ENCODE peak calls at places on chromosomes 7 and 10, in five cellular contexts. I is K562, E is HCT116, P is SK-N-SH, F is HepG2. Y is an unnamed sample.

GRCh38 chr10:110103921-110104461 is 96.2 kb downstream of the ADD3 start:
- DNase-seq in I (no peak), E (no peak), P (no peak), F (no peak), Y (no peak)

GRCh38 chr10:124007102-124007772 is 86.2 kb downstream of the CHST15 start:
- DNase-seq in I (no peak), E (no peak), P (no peak), F (no peak), Y (no peak)

GRCh38 chr10:1256139-1256720 is 200.0 kb downstream of the WDR37 start:
- DNase-seq in I (no peak), E (no peak), P (no peak), F (no peak), Y (no peak)

GRCh38 chr7:52189153-52189778 is 846.2 kb upstream of the POM121L12 start:
- DNase-seq in I (no peak), E (no peak), P (no peak), F (no peak), Y (no peak)

GRCh38 chr7:142104550-142105527 is 6.7 kb upstream of the MGAM2 start:
- DNase-seq in I (no peak), E (peak), P (no peak), F (peak), Y (no peak)

GRCh38 chr7:5796076-5796475 is 14.6 kb upstream of the RNF216 start:
- DNase-seq in I (no peak), E (no peak), P (no peak), F (no peak), Y (no peak)

GRCh38 chr10:22554481-22555182 is 159.7 kb downstream of the PIP4K2A start:
- DNase-seq in I (no peak), E (no peak), P (peak), F (no peak), Y (no peak)

GRCh38 chr10:17273403-17273802 is 45.4 kb downstream of the VIM start:
- DNase-seq in I (no peak), E (peak), P (no peak), F (no peak), Y (no peak)

GRCh38 chr10:75398630-75399460 is 2.7 kb downstream of the ZNF503 start:
- DNase-seq in I (no peak), E (no peak), P (no peak), F (no peak), Y (no peak)

GRCh38 chr10:113435881-113436280 is 117.0 kb upstream of the HABP2 start:
- DNase-seq in I (no peak), E (no peak), P (no peak), F (no peak), Y (no peak)

GRCh38 chr7:67753891-67754290 is 757.3 kb downstream of the TYW1 start:
- DNase-seq in I (no peak), E (no peak), P (no peak), F (peak), Y (peak)

GRCh38 chr7:143381427-143382125 is 431 bp downstream of the ZYX start:
- DNase-seq in I (peak), E (no peak), P (peak), F (no peak), Y (peak)

GRCh38 chr7:68535266-68535665 is 1063.0 kb upstream of the AUTS2 start:
- DNase-seq in I (no peak), E (no peak), P (no peak), F (no peak), Y (no peak)

GRCh38 chr7:108630002-108630401 is 60.3 kb downstream of the DNAJB9 start:
- DNase-seq in I (no peak), E (no peak), P (peak), F (no peak), Y (no peak)

GRCh38 chr7:83001362-83002040 is 161.2 kb downstream of the PCLO start:
- DNase-seq in I (no peak), E (no peak), P (no peak), F (no peak), Y (no peak)

GRCh38 chr7:13198036-13198435 is 510.6 kb downstream of the ARL4A start:
- DNase-seq in I (no peak), E (no peak), P (no peak), F (no peak), Y (no peak)

GRCh38 chr10:121988361-121989324 is at the start of gene TACC2:
- DNase-seq in I (no peak), E (peak), P (no peak), F (peak), Y (no peak)

GRCh38 chr10:31581741-31582323 is 262.8 kb downstream of the ZEB1 start:
- DNase-seq in I (no peak), E (peak), P (peak), F (no peak), Y (no peak)

GRCh38 chr10:86413046-86413728 is 46.6 kb upstream of the GRID1 start:
- DNase-seq in I (no peak), E (no peak), P (no peak), F (no peak), Y (no peak)

DNA sequence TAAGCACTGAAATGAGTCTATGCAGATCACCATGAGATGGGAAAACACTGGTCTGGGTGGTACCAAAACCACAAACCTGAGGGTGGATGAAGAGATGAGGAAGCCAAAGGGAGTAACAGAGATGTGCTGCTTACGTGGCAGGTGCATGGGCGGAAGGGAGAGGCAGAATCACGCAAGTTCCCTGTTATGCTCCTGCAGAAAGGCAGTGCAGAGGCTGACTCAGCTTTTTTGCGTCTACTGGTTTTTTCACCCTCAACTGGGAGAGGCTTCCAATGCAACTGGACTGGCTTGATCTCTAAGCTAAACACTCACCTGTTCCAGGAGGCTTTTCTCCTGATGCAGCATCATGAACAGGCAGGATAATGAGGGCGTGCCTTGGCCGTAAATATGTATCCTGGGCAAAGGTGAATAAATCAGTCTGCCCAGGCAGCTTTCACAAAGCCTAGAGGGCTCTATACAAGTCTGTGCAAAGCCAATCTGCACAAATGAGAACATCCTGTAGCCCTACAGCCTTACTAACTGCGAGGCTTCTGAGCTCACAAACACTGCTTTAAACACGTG is 95.4 kb upstream of the AFAP1L2 start:
- DNase-seq in I (no peak), E (no peak), P (no peak), F (no peak), Y (no peak)
- TF ChIP-seq JUND in I (no peak), E (no peak), P (no peak), F (no peak), Y (no peak)

GRCh38 chr10:20765066-20765465 is 132.0 kb downstream of the NEBL start:
- DNase-seq in I (no peak), E (no peak), P (no peak), F (no peak), Y (no peak)

GRCh38 chr10:20768849-20769248 is 128.3 kb downstream of the NEBL start:
- DNase-seq in I (no peak), E (no peak), P (peak), F (no peak), Y (peak)

GRCh38 chr10:20771053-20771452 is 126.1 kb downstream of the NEBL start:
- DNase-seq in I (no peak), E (no peak), P (no peak), F (no peak), Y (no peak)

GRCh38 chr10:20767028-20767427 is 130.1 kb downstream of the NEBL start:
- DNase-seq in I (no peak), E (no peak), P (no peak), F (no peak), Y (no peak)
- TF ChIP-seq JUND in I (no peak), E (no peak), P (no peak), F (no peak), Y (no peak)

GRCh38 chr10:34305189-34305588 is 509.9 kb downstream of the PARD3 start:
- DNase-seq in I (peak), E (no peak), P (no peak), F (peak), Y (no peak)
- TF ChIP-seq JUND in I (no peak), E (no peak), P (no peak), F (no peak), Y (no peak)

GRCh38 chr10:6396652-6397051 is 183.4 kb downstream of the PRKCQ start:
- DNase-seq in I (no peak), E (no peak), P (no peak), F (no peak), Y (peak)
- TF ChIP-seq JUND in I (no peak), E (no peak), P (peak), F (no peak), Y (peak)

GRCh38 chr7:118974836-118975235 is 750.3 kb downstream of the ANKRD7 start:
- DNase-seq in I (no peak), E (no peak), P (no peak), F (no peak), Y (no peak)

DNA sequence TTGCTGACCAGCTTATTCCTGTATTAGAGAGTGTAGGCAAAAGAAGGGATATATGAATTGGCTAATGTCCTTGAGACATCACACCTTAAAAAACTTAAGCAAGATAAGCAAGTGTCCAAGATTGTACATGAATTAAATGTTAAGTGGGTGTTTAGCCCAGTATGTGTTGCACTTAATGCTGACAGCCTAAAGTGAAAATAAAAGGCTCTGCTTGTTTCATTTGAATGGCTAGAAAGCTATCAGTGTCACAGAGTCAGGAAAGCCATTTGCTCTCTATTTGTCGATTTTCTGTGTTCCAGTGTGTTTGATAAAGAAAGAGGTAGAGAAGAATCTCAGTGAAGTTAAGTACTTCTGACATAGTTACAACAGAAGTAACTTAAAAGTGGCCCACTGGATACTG is 744.9 kb downstream of the ANKRD7 start:
- DNase-seq in I (no peak), E (no peak), P (no peak), F (no peak), Y (no peak)
- TF ChIP-seq JUND in I (no peak), E (no peak), P (no peak), F (no peak), Y (no peak)